ENCODE peak calls at places on chromosome 11, in five cellular contexts. Z is fibroblast of lung; W is H54; H is activated CD4-positive, alpha-beta T cell treated with anti-CD3 and anti-CD28 coated beads, Interleukin-2, amount 50 U/mL, for 1 hour; L is A549. I is an unnamed sample.

GRCh38 chr11:70471254-70471653 is 72.9 kb downstream of the CTTN start:
- DNase-seq in Z (no peak), W (peak), H (no peak), L (peak), I (peak)

GRCh38 chr11:129652828-129653227 is 162.8 kb upstream of the TMEM45B start:
- DNase-seq in Z (peak), W (no peak), H (no peak), L (no peak), I (no peak)

GRCh38 chr11:70913715-70914231 is 338.6 kb downstream of the SHANK2 start:
- DNase-seq in Z (no peak), W (no peak), H (no peak), L (no peak), I (no peak)

GRCh38 chr11:73734996-73735395 is 25.9 kb downstream of the RAB6A start:
- DNase-seq in Z (peak), W (no peak), H (no peak), L (no peak), I (no peak)

GRCh38 chr11:20355221-20356219 is 8.0 kb upstream of the HTATIP2 start:
- DNase-seq in Z (peak), W (no peak), H (peak), L (peak), I (no peak)

GRCh38 chr11:128342511-128343133 is 244.7 kb downstream of the ETS1 start:
- DNase-seq in Z (peak), W (no peak), H (peak), L (peak), I (peak)

GRCh38 chr11:114162719-114163123 is 103.2 kb downstream of the ZBTB16 start:
- DNase-seq in Z (peak), W (peak), H (no peak), L (peak), I (no peak)

GRCh38 chr11:12220305-12220704 is 109.9 kb downstream of the MICAL2 start:
- DNase-seq in Z (no peak), W (no peak), H (no peak), L (no peak), I (no peak)

GRCh38 chr11:119742263-119742861 is 13.4 kb upstream of the NECTIN1 start:
- DNase-seq in Z (peak), W (no peak), H (no peak), L (no peak), I (no peak)

GRCh38 chr11:108805030-108805429 is 140.2 kb downstream of the DDX10 start:
- DNase-seq in Z (no peak), W (no peak), H (no peak), L (no peak), I (no peak)

I was measured in GDM1.